ENCODE peak calls at places on chromosomes 4 and X, in four cellular contexts. One of them, this sample, is unnamed.

GRCh38 chr4:5676763-5677162 is 31.6 kb downstream of the EVC2 start:
- DNase-seq in HEK293T: no peak
- DNase-seq in head of caudate nucleus: no peak
- DNase-seq in anterior cingulate cortex: no peak
- DNase-seq in this sample: no peak

GRCh38 chrX:21940356-21940829 is at the start of gene SMS:
- DNase-seq in anterior cingulate cortex: peak
- DNase-seq in head of caudate nucleus: peak
- DNase-seq in HEK293T: peak
- DNase-seq in this sample: peak

GRCh38 chr4:16952462-16952871 is 54.0 kb upstream of the LDB2 start:
- DNase-seq in HEK293T: no peak
- DNase-seq in head of caudate nucleus: no peak
- DNase-seq in anterior cingulate cortex: no peak
- DNase-seq in this sample: no peak

GRCh38 chrX:133970021-133970550 is 15.3 kb downstream of the GPC3 start:
- DNase-seq in head of caudate nucleus: no peak
- DNase-seq in anterior cingulate cortex: no peak
- DNase-seq in HEK293T: no peak
- DNase-seq in this sample: no peak

GRCh38 chr4:168995537-168996295 is 14.3 kb downstream of the CBR4 start:
- DNase-seq in anterior cingulate cortex: no peak
- DNase-seq in head of caudate nucleus: no peak
- DNase-seq in HEK293T: no peak
- DNase-seq in this sample: no peak

GRCh38 chr4:16329132-16329796 is 103.0 kb upstream of the TAPT1 start:
- DNase-seq in anterior cingulate cortex: no peak
- DNase-seq in head of caudate nucleus: no peak
- DNase-seq in HEK293T: no peak
- DNase-seq in this sample: no peak

GRCh38 chrX:107710617-107711391 is 64.8 kb downstream of the TSC22D3 start:
- DNase-seq in head of caudate nucleus: no peak
- DNase-seq in anterior cingulate cortex: no peak
- DNase-seq in HEK293T: peak
- DNase-seq in this sample: no peak

GRCh38 chrX:15686818-15687685 is 22.4 kb upstream of the CLTRN start:
- DNase-seq in head of caudate nucleus: peak
- DNase-seq in HEK293T: peak
- DNase-seq in anterior cingulate cortex: peak
- DNase-seq in this sample: peak

GRCh38 chr4:114378306-114378903 is 220.2 kb upstream of the UGT8 start:
- DNase-seq in anterior cingulate cortex: no peak
- DNase-seq in head of caudate nucleus: no peak
- DNase-seq in HEK293T: no peak
- DNase-seq in this sample: no peak

GRCh38 chr4:7306566-7306965 is 114.2 kb downstream of the SORCS2 start:
- DNase-seq in HEK293T: no peak
- DNase-seq in anterior cingulate cortex: no peak
- DNase-seq in head of caudate nucleus: no peak
- DNase-seq in this sample: no peak

GRCh38 chr4:128853741-128854140 is 44.2 kb downstream of the JADE1 start:
- DNase-seq in HEK293T: no peak
- DNase-seq in anterior cingulate cortex: no peak
- DNase-seq in head of caudate nucleus: no peak
- DNase-seq in this sample: no peak

GRCh38 chr4:22969314-22969896 is 276.7 kb downstream of the GBA3 start:
- DNase-seq in HEK293T: no peak
- DNase-seq in anterior cingulate cortex: no peak
- DNase-seq in head of caudate nucleus: no peak
- DNase-seq in this sample: no peak

GRCh38 chrX:4932790-4933189 is 1219.3 kb upstream of the PRKX start:
- DNase-seq in HEK293T: no peak
- DNase-seq in anterior cingulate cortex: no peak
- DNase-seq in head of caudate nucleus: no peak
- DNase-seq in this sample: no peak

GRCh38 chr4:40140206-40140605 is 56.6 kb upstream of the RHOH start:
- DNase-seq in anterior cingulate cortex: no peak
- DNase-seq in HEK293T: no peak
- DNase-seq in head of caudate nucleus: no peak
- DNase-seq in this sample: no peak

GRCh38 chrX:53283567-53283966 is 2.2 kb upstream of the IQSEC2 start:
- DNase-seq in anterior cingulate cortex: no peak
- DNase-seq in head of caudate nucleus: no peak
- DNase-seq in HEK293T: no peak
- DNase-seq in this sample: no peak

GRCh38 chr4:75142377-75142776 is 209.5 kb downstream of the PARM1 start:
- DNase-seq in head of caudate nucleus: no peak
- DNase-seq in HEK293T: no peak
- DNase-seq in anterior cingulate cortex: no peak
- DNase-seq in this sample: no peak

This sample was measured in midbrain.